ENCODE peak calls at places on chromosomes 7 and 10, in nine cellular contexts. C is pancreas, N is mammary epithelial cell, P is GM03348, M is germinal center, Z is heart left ventricle, G is tibial nerve, V is skeletal muscle cell, J is fibroblast of pulmonary artery. T is an unnamed sample.

GRCh38 chr7:130957722-130958360 is 223.8 kb upstream of the KLF14 start:
- DNase-seq in V (no peak), M (no peak), Z (no peak), G (no peak), N (no peak), J (no peak), C (no peak), P (no peak), T (no peak)

GRCh38 chr7:44307905-44308740 is 17.3 kb downstream of the CAMK2B start:
- DNase-seq in M (no peak), G (no peak), V (no peak), Z (no peak), C (peak), J (no peak), N (peak), P (peak), T (no peak)

GRCh38 chr10:95273393-95274312 is 17.1 kb downstream of the PDLIM1 start:
- DNase-seq in C (no peak), P (peak), G (no peak), J (peak), Z (peak), M (no peak), V (peak), N (peak), T (peak)

GRCh38 chr7:129865093-129865931 is 87.4 kb downstream of the UBE2H start:
- DNase-seq in Z (no peak), N (no peak), V (no peak), M (no peak), P (no peak), G (no peak), C (no peak), J (no peak), T (no peak)

GRCh38 chr10:21069929-21070363 is 172.8 kb upstream of the NEBL start:
- DNase-seq in N (no peak), Z (no peak), M (no peak), C (no peak), P (no peak), J (no peak), G (no peak), V (no peak), T (no peak)

GRCh38 chr10:85105614-85106013 is 777.2 kb downstream of the CCSER2 start:
- DNase-seq in C (no peak), G (no peak), V (no peak), N (no peak), M (no peak), Z (no peak), J (no peak), P (no peak), T (no peak)

GRCh38 chr10:26044123-26044749 is 110.2 kb downstream of the MYO3A start:
- DNase-seq in N (no peak), M (no peak), V (no peak), C (no peak), J (no peak), G (no peak), Z (peak), P (no peak), T (no peak)

GRCh38 chr7:156230576-156230975 is 410.0 kb upstream of the RNF32 start:
- DNase-seq in P (no peak), N (no peak), C (no peak), J (no peak), G (no peak), V (no peak), Z (no peak), M (no peak), T (no peak)

GRCh38 chr7:8154290-8154689 is 107.7 kb downstream of the ICA1 start:
- DNase-seq in P (no peak), G (no peak), V (no peak), C (no peak), J (no peak), Z (no peak), M (no peak), N (no peak), T (no peak)

GRCh38 chr7:1736826-1737225 is 66.7 kb downstream of the ELFN1 start:
- DNase-seq in P (no peak), J (no peak), G (no peak), M (no peak), Z (no peak), N (no peak), C (peak), V (no peak), T (no peak)

GRCh38 chr7:85510287-85510686 is 323.4 kb upstream of the SEMA3D start:
- DNase-seq in N (no peak), J (no peak), Z (no peak), G (no peak), V (no peak), P (no peak), C (no peak), M (no peak), T (no peak)

GRCh38 chr7:55964802-55965470 is 551 bp downstream of the NIPSNAP2 start:
- DNase-seq in Z (peak), M (peak), C (peak), N (peak), V (no peak), J (peak), P (peak), G (peak), T (peak)

GRCh38 chr10:86363833-86364511 is 2.6 kb downstream of the GRID1 start:
- DNase-seq in M (no peak), C (peak), Z (no peak), G (no peak), P (no peak), N (peak), J (no peak), V (no peak), T (no peak)

GRCh38 chr7:100991631-100992030 is 22.3 kb downstream of the MUC12 start:
- DNase-seq in G (no peak), J (no peak), P (no peak), Z (no peak), V (no peak), N (no peak), C (no peak), M (no peak), T (no peak)

GRCh38 chr7:27153526-27153925 is 1.1 kb upstream of the HOXA3 start:
- DNase-seq in Z (no peak), N (no peak), V (no peak), M (no peak), C (no peak), G (no peak), J (no peak), P (no peak), T (no peak)

GRCh38 chr10:91271886-91272285 is 51.4 kb downstream of the PCGF5 start:
- DNase-seq in Z (no peak), J (no peak), V (no peak), M (no peak), C (no peak), P (peak), N (no peak), G (no peak), T (peak)

GRCh38 chr10:109480836-109481235 is 442.5 kb downstream of the XPNPEP1 start:
- DNase-seq in G (no peak), Z (no peak), P (peak), M (no peak), J (no peak), V (no peak), C (no peak), N (no peak), T (no peak)

GRCh38 chr7:26189000-26189539 is 11.5 kb downstream of the HNRNPA2B1 start:
- DNase-seq in P (no peak), C (no peak), V (no peak), N (no peak), J (no peak), Z (no peak), M (no peak), G (no peak), T (no peak)

GRCh38 chr7:117960351-117960750 is 87.1 kb upstream of the CTTNBP2 start:
- DNase-seq in G (no peak), N (no peak), M (no peak), C (no peak), Z (no peak), V (no peak), J (no peak), P (no peak), T (no peak)

GRCh38 chr7:139825666-139826290 is 3.3 kb upstream of the TBXAS1 start:
- DNase-seq in M (no peak), C (no peak), N (peak), P (peak), G (no peak), J (peak), Z (no peak), V (no peak), T (peak)

GRCh38 chr7:2157473-2158279 is 75.1 kb downstream of the MAD1L1 start:
- DNase-seq in Z (peak), M (no peak), P (peak), N (no peak), V (peak), J (peak), C (peak), G (peak), T (peak)

GRCh38 chr10:52216852-52217251 is 97.2 kb upstream of the DKK1 start:
- DNase-seq in Z (no peak), C (no peak), N (peak), P (no peak), V (peak), J (peak), G (no peak), M (peak), T (peak)

GRCh38 chr10:24466616-24466949 is 257.1 kb downstream of the ARHGAP21 start:
- DNase-seq in J (no peak), M (no peak), G (no peak), V (no peak), P (no peak), C (no peak), N (no peak), Z (no peak), T (no peak)

GRCh38 chr7:117401293-117402002 is 25.8 kb downstream of the ASZ1 start:
- DNase-seq in P (peak), G (no peak), V (no peak), M (no peak), C (no peak), N (peak), Z (no peak), J (peak), T (no peak)

GRCh38 chr7:143444063-143444782 is 970 bp downstream of the TAS2R60 start:
- DNase-seq in G (no peak), V (no peak), N (no peak), C (no peak), M (no peak), J (no peak), P (no peak), Z (no peak), T (no peak)

GRCh38 chr10:103781329-103782061 is 73.9 kb downstream of the SH3PXD2A start:
- DNase-seq in Z (no peak), J (peak), V (peak), P (peak), G (no peak), M (no peak), C (no peak), N (peak), T (peak)

GRCh38 chr10:94320285-94320914 is 42.3 kb downstream of the NOC3L start:
- DNase-seq in V (no peak), Z (peak), C (peak), J (peak), P (peak), G (peak), M (peak), N (peak), T (peak)

GRCh38 chr7:99399597-99399996 is 8.8 kb downstream of the PDAP1 start:
- DNase-seq in G (no peak), J (no peak), M (no peak), Z (no peak), C (no peak), N (no peak), V (no peak), P (no peak), T (no peak)

GRCh38 chr10:133067152-133068090 is 20.3 kb upstream of the ADGRA1 start:
- DNase-seq in C (peak), N (no peak), V (no peak), P (peak), M (no peak), Z (no peak), J (no peak), G (no peak), T (no peak)

GRCh38 chr10:94264085-94264484 is 98.7 kb downstream of the NOC3L start:
- DNase-seq in C (no peak), V (no peak), G (no peak), J (no peak), N (no peak), Z (no peak), M (no peak), P (no peak), T (no peak)

GRCh38 chr7:108083980-108084379 is 46.2 kb downstream of the LAMB4 start:
- DNase-seq in M (no peak), C (no peak), G (no peak), Z (no peak), N (no peak), P (no peak), V (no peak), J (peak), T (peak)

GRCh38 chr10:50538473-50539398 is 85.0 kb downstream of the SGMS1 start:
- DNase-seq in Z (no peak), V (no peak), C (no peak), P (no peak), N (peak), M (no peak), G (no peak), J (no peak), T (no peak)